ENCODE peak calls at places on chromosomes 16 and 17, in five cellular contexts. P, W, U, C and Y are unnamed samples.

GRCh38 chr17:50173335-50173941 is 7.6 kb downstream of the SGCA start:
- DNase-seq in U (no peak), P (no peak), C (no peak), W (no peak), Y (no peak)

GRCh38 chr17:9959377-9959981 is 54.4 kb upstream of the RCVRN start:
- DNase-seq in U (peak; percentile 15), P (peak; percentile 28), W (peak; percentile 47), C (no peak), Y (peak; percentile 46)

GRCh38 chr17:83203472-83204221 is 124.2 kb downstream of the METRNL start:
- DNase-seq in U (no peak), W (no peak), P (no peak), C (no peak), Y (no peak)

GRCh38 chr17:50363217-50364060 is 9.5 kb downstream of the MRPL27 start:
- DNase-seq in P (no peak), C (no peak), W (peak; percentile 71), U (peak; percentile 46), Y (no peak)

GRCh38 chr16:85173077-85173980 is 61.1 kb upstream of the CIBAR2 start:
- DNase-seq in W (no peak), C (no peak), P (peak; percentile 34), U (no peak), Y (no peak)

GRCh38 chr17:5661486-5662125 is 77.3 kb upstream of the NLRP1 start:
- DNase-seq in U (no peak), P (no peak), C (no peak), W (no peak), Y (no peak)

GRCh38 chr17:66450857-66451158 is 148.4 kb downstream of the PRKCA start:
- DNase-seq in C (no peak), W (no peak), U (no peak), P (no peak), Y (no peak)

GRCh38 chr17:74818306-74818705 is 41.4 kb downstream of the GRIN2C start:
- DNase-seq in U (no peak), P (no peak), W (no peak), C (no peak), Y (no peak)

GRCh38 chr16:371729-372521 is 1.6 kb upstream of the MRPL28 start:
- DNase-seq in P (no peak), U (no peak), C (no peak), W (no peak), Y (no peak)

GRCh38 chr16:17070882-17071592 is 399.7 kb downstream of the XYLT1 start:
- DNase-seq in W (no peak), U (no peak), C (peak; percentile 98), P (no peak), Y (peak; percentile 43)

GRCh38 chr17:13485327-13485726 is 116.4 kb downstream of the HS3ST3A1 start:
- DNase-seq in C (no peak), P (no peak), U (no peak), W (no peak), Y (peak; percentile 13)

GRCh38 chr16:21125191-21125590 is 25.5 kb downstream of the DNAH3 start:
- DNase-seq in U (no peak), W (no peak), C (no peak), P (no peak), Y (no peak)

GRCh38 chr17:61247438-61247837 is 152.2 kb upstream of the TBX2 start:
- DNase-seq in C (no peak), P (no peak), U (no peak), W (no peak), Y (no peak)

GRCh38 chr17:44785921-44786320 is 27.1 kb downstream of the ADAM11 start:
- DNase-seq in U (no peak), C (no peak), P (no peak), W (no peak), Y (no peak)

GRCh38 chr17:61362396-61362795 is 37.2 kb upstream of the TBX2 start:
- DNase-seq in W (no peak), U (no peak), P (no peak), C (no peak), Y (no peak)

GRCh38 chr17:9367186-9367585 is 208.4 kb downstream of the STX8 start:
- DNase-seq in C (no peak), W (no peak), P (no peak), U (no peak), Y (no peak)

GRCh38 chr17:46063239-46063638 is 64.2 kb downstream of the STH start:
- DNase-seq in W (no peak), U (no peak), P (peak; percentile 7), C (no peak), Y (no peak)

GRCh38 chr16:70777973-70778406 is 23.0 kb downstream of the VAC14 start:
- DNase-seq in P (no peak), C (no peak), W (no peak), U (no peak), Y (no peak)

GRCh38 chr17:81161536-81161935 is 3.8 kb upstream of the PVALEF start:
- DNase-seq in W (no peak), U (no peak), C (no peak), P (no peak), Y (no peak)

GRCh38 chr16:48444574-48444973 is 59.4 kb upstream of the SIAH1 start:
- DNase-seq in U (no peak), C (no peak), P (peak; percentile 73), W (no peak), Y (no peak)

GRCh38 chr17:18905226-18905625 is 46.7 kb upstream of the SLC5A10 start:
- DNase-seq in P (no peak), C (no peak), U (no peak), W (no peak), Y (no peak)

GRCh38 chr17:2057714-2058520 is 3.0 kb downstream of the HIC1 start:
- DNase-seq in U (no peak), C (no peak), P (no peak), W (no peak), Y (no peak)

GRCh38 chr17:57946798-57947358 is 8.3 kb downstream of the CUEDC1 start:
- DNase-seq in W (no peak), P (no peak), C (peak; percentile 73), U (peak; percentile 80), Y (peak; percentile 93)

GRCh38 chr16:57510016-57510871 is 24.0 kb upstream of the DOK4 start:
- DNase-seq in U (no peak), P (no peak), C (no peak), W (no peak), Y (no peak)

GRCh38 chr17:7233701-7234099 is 617 bp downstream of the DVL2 start:
- DNase-seq in W (no peak), U (no peak), C (no peak), P (no peak), Y (no peak)

GRCh38 chr17:32794533-32795246 is 82.2 kb downstream of the MYO1D start:
- DNase-seq in C (no peak), U (peak; percentile 87), P (no peak), W (no peak), Y (peak; percentile 50)

GRCh38 chr16:30743690-30744089 is 4.5 kb upstream of the PHKG2 start:
- DNase-seq in U (no peak), C (no peak), P (no peak), W (no peak), Y (no peak)
- TF ChIP-seq JUND in U (no peak), C (no peak), P (no peak), W (no peak), Y (no peak)

DNA sequence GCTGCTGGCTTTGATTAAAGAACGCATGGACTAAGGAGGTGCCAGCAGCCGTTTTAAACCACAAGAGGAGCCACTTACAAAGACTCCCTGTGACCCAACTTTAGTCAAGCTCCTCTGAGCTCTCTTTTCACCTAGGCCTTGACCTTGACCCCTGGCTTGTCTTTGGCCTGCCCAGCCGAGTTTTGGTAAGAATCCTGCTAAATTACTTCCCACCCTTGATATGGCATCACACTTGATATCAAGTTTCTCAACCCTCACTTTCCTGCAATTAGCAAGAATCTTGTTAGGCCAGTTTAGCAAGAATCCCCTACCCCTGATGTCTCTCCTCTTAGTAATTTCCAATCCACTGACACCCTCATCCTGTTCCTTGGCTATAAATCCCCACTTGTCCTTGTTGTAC is 232.8 kb upstream of the SALL1 start:
- DNase-seq in U (no peak), W (no peak), C (no peak), P (no peak), Y (no peak)
- TF ChIP-seq JUND in U (no peak), W (no peak), C (no peak), P (no peak), Y (no peak)

GRCh38 chr17:78875331-78875730 is 27.7 kb downstream of the CEP295NL start:
- DNase-seq in P (no peak), U (no peak), C (no peak), W (no peak), Y (no peak)

GRCh38 chr17:78878261-78878660 is 24.7 kb downstream of the CEP295NL start:
- DNase-seq in P (no peak), U (no peak), W (no peak), C (no peak), Y (no peak)

GRCh38 chr17:78873519-78874340 is 29.3 kb downstream of the CEP295NL start:
- DNase-seq in C (no peak), U (no peak), W (no peak), P (no peak), Y (peak; percentile 33)

GRCh38 chr17:78878871-78879270 is 24.1 kb downstream of the CEP295NL start:
- DNase-seq in P (no peak), W (no peak), U (no peak), C (no peak), Y (no peak)

DNA sequence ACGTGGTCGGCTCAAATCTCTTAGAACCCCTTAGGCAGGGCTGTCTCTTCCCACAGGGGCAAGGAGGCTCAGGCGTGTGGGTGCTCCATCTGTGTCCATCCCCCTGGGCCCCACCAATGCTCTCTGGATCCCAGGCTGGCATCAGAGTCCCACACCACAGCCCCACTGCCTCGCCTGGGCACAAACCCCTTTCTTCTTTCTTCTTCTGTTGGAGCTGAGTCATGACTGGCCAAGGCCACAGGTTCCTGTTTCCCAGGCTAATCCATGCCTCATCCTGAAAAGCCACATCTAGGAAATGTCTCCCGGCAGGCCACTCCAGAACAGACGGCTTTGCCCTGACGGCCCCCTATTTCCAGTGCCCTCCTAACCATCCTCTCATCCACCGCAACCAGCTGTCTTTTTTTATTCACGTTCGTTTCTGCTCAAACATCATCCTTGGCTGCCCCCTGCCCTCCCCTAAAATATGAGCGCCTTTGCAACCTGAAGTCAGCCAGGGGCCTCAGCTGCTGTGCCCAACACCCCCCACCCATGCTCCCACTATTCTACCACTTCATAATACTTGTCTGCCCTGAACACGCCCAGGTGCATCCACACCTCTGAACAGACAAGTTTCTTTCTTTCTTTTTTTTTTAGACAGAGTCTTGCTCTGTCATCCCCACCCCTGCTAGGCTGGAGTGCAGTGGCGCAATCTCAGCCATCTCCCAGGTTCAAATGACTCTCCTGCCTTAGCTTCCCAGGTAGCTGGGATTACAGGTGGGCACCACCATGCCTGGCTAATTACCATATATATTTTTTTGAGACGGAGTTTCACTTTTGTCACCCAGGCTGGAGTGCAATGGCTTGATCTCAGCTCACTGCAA is 27.0 kb downstream of the CEP295NL start:
- DNase-seq in U (no peak), P (no peak), W (no peak), C (no peak), Y (no peak)
- TF ChIP-seq JUND in U (no peak), P (no peak), W (no peak), C (no peak), Y (no peak)

GRCh38 chr16:88654363-88655052 is 3.7 kb upstream of the CYBA start:
- DNase-seq in U (no peak), C (no peak), P (no peak), W (no peak), Y (no peak)

GRCh38 chr16:88653606-88654362 is 2.9 kb upstream of the CYBA start:
- DNase-seq in C (no peak), P (no peak), W (no peak), U (no peak), Y (no peak)

GRCh38 chr16:88651989-88652762 is 1.3 kb upstream of the CYBA start:
- DNase-seq in P (no peak), C (no peak), U (no peak), W (no peak), Y (no peak)

GRCh38 chr16:88652763-88653065 is 1.9 kb upstream of the CYBA start:
- DNase-seq in C (no peak), U (no peak), P (no peak), W (no peak), Y (no peak)

GRCh38 chr16:88653101-88653500 is 2.2 kb upstream of the CYBA start:
- DNase-seq in W (no peak), C (no peak), P (no peak), U (no peak), Y (no peak)
- TF ChIP-seq JUND in W (no peak), C (no peak), P (no peak), U (no peak), Y (no peak)